ENCODE peak calls at places on chromosomes 13 and 19, in four cellular contexts. T is CD4-positive, CD25-positive, alpha-beta regulatory T cell; P is activated naive CD4-positive, alpha-beta T cell treated with anti-CD3 and anti-CD28 coated beads for 36 hours; Q is ACHN. M is an unnamed sample.

GRCh38 chr13:80382576-80382975 is 41.6 kb upstream of the SPRY2 start:
- DNase-seq in T (no peak), P (no peak), Q (no peak), M (no peak)

GRCh38 chr13:49627831-49628652 is at the start of gene ARL11:
- DNase-seq in Q (no peak), P (peak), T (peak), M (peak)

GRCh38 chr19:57406516-57407123 is 4.3 kb upstream of the ZNF17 start:
- DNase-seq in P (peak), T (peak), Q (peak), M (peak)

GRCh38 chr13:35057858-35058257 is 115.8 kb downstream of the NBEA start:
- DNase-seq in P (no peak), Q (no peak), T (no peak), M (no peak)

GRCh38 chr13:49419292-49419691 is 24.6 kb downstream of the CAB39L start:
- DNase-seq in P (no peak), Q (no peak), T (no peak), M (no peak)

GRCh38 chr13:114142640-114143490 is 10.4 kb upstream of the RASA3 start:
- DNase-seq in Q (no peak), P (peak), T (peak), M (no peak)

GRCh38 chr13:45623516-45624090 is 8.1 kb upstream of the ERICH6B start:
- DNase-seq in P (no peak), T (peak), Q (peak), M (no peak)

GRCh38 chr19:48858984-48859710 is 9.3 kb downstream of the PLEKHA4 start:
- DNase-seq in Q (no peak), T (peak), P (peak), M (no peak)

GRCh38 chr13:30673669-30674521 is 56.2 kb downstream of the USPL1 start:
- DNase-seq in Q (peak), T (peak), P (peak), M (peak)

GRCh38 chr13:94382960-94383359 is 96.5 kb downstream of the DCT start:
- DNase-seq in T (no peak), Q (no peak), P (no peak), M (no peak)

GRCh38 chr19:51686171-51686570 is 7.0 kb upstream of the SPACA6 start:
- DNase-seq in Q (no peak), T (no peak), P (no peak), M (no peak)